ENCODE peak calls at places on chromosomes 7 and 10, in four cellular contexts. D is pancreas, H is endothelial cell, V is ovary. G is an unnamed sample.

GRCh38 chr7:151244156-151244870 is 4.2 kb downstream of the SMARCD3 start:
- DNase-seq in D (no peak), H (peak), V (peak), G (peak)

GRCh38 chr10:108561649-108562048 is 1361.7 kb downstream of the XPNPEP1 start:
- DNase-seq in D (no peak), H (no peak), V (no peak), G (no peak)

GRCh38 chr7:137669706-137670105 is 177.1 kb downstream of the DGKI start:
- DNase-seq in D (no peak), H (no peak), V (no peak), G (no peak)

GRCh38 chr10:72691470-72692056 is 380 bp upstream of the MCU start:
- DNase-seq in D (peak), H (no peak), V (no peak), G (no peak)

GRCh38 chr10:96488161-96488935 is 25.4 kb downstream of the TLL2 start:
- DNase-seq in D (no peak), H (no peak), V (no peak), G (no peak)

GRCh38 chr7:128167316-128167691 is 73.8 kb upstream of the LEP start:
- DNase-seq in D (peak), H (no peak), V (peak), G (peak)

GRCh38 chr10:127556911-127557310 is 7.8 kb downstream of the NPS start:
- DNase-seq in D (no peak), H (peak), V (peak), G (no peak)

GRCh38 chr7:107659666-107660065 is 962 bp upstream of the SLC26A4 start:
- DNase-seq in D (no peak), H (no peak), V (no peak), G (no peak)

GRCh38 chr7:91800389-91800788 is 80.1 kb downstream of the MTERF1 start:
- DNase-seq in D (no peak), H (no peak), V (no peak), G (no peak)

GRCh38 chr10:75261813-75262725 is 26.3 kb upstream of the COMTD1 start:
- DNase-seq in D (peak), H (no peak), V (no peak), G (no peak)

GRCh38 chr7:149604521-149604920 is 106.9 kb upstream of the ZNF746 start:
- DNase-seq in D (no peak), H (no peak), V (no peak), G (no peak)

GRCh38 chr10:100741386-100742066 is 3.9 kb upstream of the PAX2 start:
- DNase-seq in D (no peak), H (no peak), V (no peak), G (no peak)

DNA sequence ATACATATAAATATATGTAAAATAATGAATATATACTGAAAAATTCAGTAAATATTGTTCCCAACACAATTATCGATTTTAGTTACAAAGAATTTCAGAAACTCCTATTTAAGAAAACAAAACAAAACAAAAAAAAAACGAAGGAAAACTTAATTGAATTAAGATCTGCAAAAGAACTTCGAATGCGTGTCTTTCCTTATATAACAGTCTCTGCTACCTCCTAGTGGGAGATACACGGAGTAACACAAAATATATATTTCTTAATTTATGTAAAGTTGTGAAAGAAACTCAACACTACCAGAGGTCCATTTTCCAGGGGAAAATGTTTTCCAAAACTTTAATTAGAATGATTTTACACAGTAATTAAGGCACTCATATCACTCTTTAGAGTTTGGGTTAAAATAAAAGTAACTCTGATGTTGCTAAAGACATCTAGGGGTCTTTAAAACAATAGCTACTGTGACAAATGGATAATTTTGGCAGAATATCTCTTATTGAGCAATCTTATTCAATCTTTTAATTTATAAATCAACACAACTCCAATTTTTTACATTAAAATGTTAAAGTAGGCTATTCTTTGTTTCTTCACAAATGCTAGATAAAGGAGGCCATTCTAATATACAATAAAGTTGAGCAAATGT is 41.6 kb downstream of the NEBL start:
- DNase-seq in D (no peak), H (no peak), V (no peak), G (no peak)
- TF ChIP-seq CTCF in D (no peak), H (peak), V (no peak), G (no peak)

DNA sequence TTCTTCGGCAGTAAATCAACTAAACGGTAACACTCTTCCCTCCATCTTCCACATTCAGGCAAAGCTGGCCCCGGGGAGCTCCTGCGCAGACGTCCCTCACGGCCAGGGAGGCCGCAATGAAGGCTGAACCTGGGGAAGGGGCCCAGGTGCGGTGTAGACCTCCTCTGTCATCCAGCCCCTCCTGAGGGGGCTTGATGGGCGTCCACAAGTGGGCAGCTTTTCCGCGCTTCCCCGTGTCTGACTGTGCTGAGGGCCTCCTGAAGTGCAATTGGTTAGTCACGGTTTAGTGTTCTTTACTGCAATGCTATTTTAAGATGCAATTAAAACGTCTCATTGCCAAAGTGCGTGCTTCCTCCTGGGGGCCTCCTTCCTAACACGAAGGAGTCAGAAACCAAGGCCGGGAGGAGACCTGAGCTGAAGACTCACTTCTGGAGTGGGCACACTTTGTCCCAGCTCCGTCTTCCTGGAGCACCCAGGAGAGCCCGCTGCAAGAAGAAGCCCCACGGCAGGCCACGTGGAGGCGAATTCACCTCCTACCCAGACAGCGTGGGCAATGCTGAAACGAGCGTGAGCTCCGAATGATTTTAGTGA is 173.3 kb downstream of the ELFN1 start:
- DNase-seq in D (peak), H (no peak), V (peak), G (no peak)
- TF ChIP-seq CTCF in D (no peak), H (no peak), V (no peak), G (no peak)

GRCh38 chr7:32347244-32347828 is 142.8 kb downstream of the LSM5 start:
- DNase-seq in D (no peak), H (no peak), V (no peak), G (peak)
- TF ChIP-seq CTCF in D (peak), H (peak), V (no peak), G (peak)

GRCh38 chr10:50291261-50291850 is 40.0 kb upstream of the ASAH2 start:
- DNase-seq in D (no peak), H (no peak), V (no peak), G (no peak)
- TF ChIP-seq CTCF in D (no peak), H (no peak), V (no peak), G (no peak)

GRCh38 chr7:76050545-76050944 is 2.6 kb downstream of the MDH2 start:
- DNase-seq in D (no peak), H (no peak), V (no peak), G (no peak)

GRCh38 chr7:76049295-76049694 is 1.4 kb downstream of the MDH2 start:
- DNase-seq in D (no peak), H (no peak), V (no peak), G (no peak)

GRCh38 chr7:76047305-76047810 is 442 bp downstream of the STYXL1 start:
- DNase-seq in D (no peak), H (no peak), V (no peak), G (no peak)

GRCh38 chr7:76047811-76048667 is at the start of the genes MDH2 and STYXL1:
- DNase-seq in D (peak), H (peak), V (peak), G (peak)

GRCh38 chr7:76048668-76048988 is 722 bp downstream of the MDH2 start:
- DNase-seq in D (no peak), H (peak), V (no peak), G (no peak)
- TF ChIP-seq CTCF in D (no peak), H (no peak), V (no peak), G (no peak)

G was measured in Calu3.